ENCODE peak calls at places on chromosomes 13 and 19, in five cellular contexts. A, W, J, E and T are unnamed samples.

GRCh38 chr19:3350014-3350663 is 16.2 kb upstream of the NFIC start:
- DNase-seq in A (peak), W (no peak), J (peak), E (peak), T (peak)

GRCh38 chr13:43285891-43286602 is 262.7 kb downstream of the DNAJC15 start:
- DNase-seq in A (peak), W (no peak), J (no peak), E (no peak), T (no peak)

GRCh38 chr13:52348081-52348480 is 57.9 kb downstream of the THSD1 start:
- DNase-seq in A (no peak), W (no peak), J (no peak), E (peak), T (no peak)

GRCh38 chr13:44044544-44045178 is 165.0 kb downstream of the LACC1 start:
- DNase-seq in A (no peak), W (no peak), J (no peak), E (no peak), T (no peak)

GRCh38 chr19:4581381-4582111 is 22.1 kb upstream of the SEMA6B start:
- DNase-seq in A (peak), W (no peak), J (no peak), E (no peak), T (no peak)

GRCh38 chr19:41570639-41571112 is 5.3 kb upstream of the CEACAM21 start:
- DNase-seq in A (peak), W (peak), J (peak), E (peak), T (peak)

GRCh38 chr13:100674363-100674847 is at the start of gene TMTC4:
- DNase-seq in A (no peak), W (no peak), J (no peak), E (no peak), T (peak)

GRCh38 chr13:106104281-106104901 is 431.1 kb downstream of the EFNB2 start:
- DNase-seq in A (no peak), W (no peak), J (no peak), E (no peak), T (no peak)

GRCh38 chr19:18649371-18650047 is 12.7 kb downstream of the KLHL26 start:
- DNase-seq in A (no peak), W (no peak), J (peak), E (no peak), T (peak)

GRCh38 chr19:12665281-12665573 is 1.3 kb downstream of the MAN2B1 start:
- DNase-seq in A (no peak), W (peak), J (peak), E (no peak), T (peak)

GRCh38 chr13:58397596-58398387 is 766.2 kb downstream of the PCDH17 start:
- DNase-seq in A (no peak), W (no peak), J (no peak), E (no peak), T (no peak)

GRCh38 chr13:99353836-99354235 is 46.6 kb upstream of the GPR183 start:
- DNase-seq in A (no peak), W (peak), J (no peak), E (no peak), T (no peak)

GRCh38 chr13:113851826-113852535 is 11.9 kb downstream of the GAS6 start:
- DNase-seq in A (no peak), W (no peak), J (no peak), E (no peak), T (no peak)

GRCh38 chr19:44808463-44809371 is at the start of gene BCAM:
- DNase-seq in A (peak), W (no peak), J (peak), E (peak), T (peak)